ENCODE peak calls at places on chromosomes 12 and 14, in nine cellular contexts. F is A549; Q is DND-41; E is naive thymus-derived CD4-positive, alpha-beta T cell; I is spleen; B is OCI-LY7; L is astrocyte; D is stomach; O is pancreas. Z is an unnamed sample. For H3K4me1, the result is how much of the 10 kb centered on the place peaks cover.

GRCh38 chr12:16095531-16096110 is 181.9 kb downstream of the SLC15A5 start:
- DNase-seq in F (no peak), Q (no peak), E (no peak), I (no peak), B (no peak), L (no peak), D (no peak), O (no peak), Z (no peak)

GRCh38 chr14:76091036-76091435 is 60.7 kb upstream of the GPATCH2L start:
- DNase-seq in F (no peak), Q (no peak), E (no peak), I (no peak), B (no peak), L (no peak), D (no peak), O (no peak), Z (no peak)

GRCh38 chr12:113170926-113171325 is 14.4 kb downstream of the DDX54 start:
- DNase-seq in F (no peak), Q (no peak), E (no peak), I (no peak), B (no peak), L (no peak), D (no peak), O (no peak), Z (no peak)

GRCh38 chr14:89379006-89379405 is 38.0 kb downstream of the FOXN3 start:
- DNase-seq in F (no peak), Q (no peak), E (no peak), I (no peak), B (no peak), L (no peak), D (no peak), O (no peak), Z (no peak)

GRCh38 chr12:96040305-96041133 is 5.1 kb upstream of the LTA4H start:
- DNase-seq in F (no peak), Q (no peak), E (no peak), I (no peak), B (no peak), L (peak), D (no peak), O (no peak), Z (no peak)

GRCh38 chr14:55071870-55072640 is 20.6 kb downstream of the MAPK1IP1L start:
- DNase-seq in F (no peak), Q (no peak), E (peak), I (no peak), B (peak), L (peak), D (no peak), O (no peak), Z (peak)

GRCh38 chr14:76615331-76615730 is 145.9 kb upstream of the VASH1 start:
- DNase-seq in F (no peak), Q (no peak), E (no peak), I (no peak), B (no peak), L (no peak), D (no peak), O (no peak), Z (no peak)

GRCh38 chr12:120757226-120757742 is 31.7 kb downstream of the ACADS start:
- DNase-seq in F (no peak), Q (no peak), E (no peak), I (no peak), B (no peak), L (no peak), D (no peak), O (no peak), Z (no peak)

GRCh38 chr12:132597333-132598283 is 12.8 kb downstream of the LRCOL1 start:
- DNase-seq in F (no peak), Q (peak), E (no peak), I (peak), B (peak), L (peak), D (no peak), O (no peak), Z (no peak)

GRCh38 chr14:103105580-103106168 is 11.1 kb downstream of the EXOC3L4 start:
- DNase-seq in F (no peak), Q (peak), E (no peak), I (no peak), B (peak), L (no peak), D (no peak), O (no peak), Z (no peak)

GRCh38 chr12:52183544-52183910 is 8.3 kb downstream of the KRT80 start:
- DNase-seq in F (no peak), Q (no peak), E (no peak), I (no peak), B (no peak), L (no peak), D (no peak), O (no peak), Z (no peak)

GRCh38 chr12:120705618-120706017 is 4.6 kb upstream of the UNC119B start:
- DNase-seq in F (no peak), Q (no peak), E (no peak), I (no peak), B (no peak), L (no peak), D (peak), O (no peak), Z (no peak)

GRCh38 chr14:86858043-86858442 is 1134.9 kb downstream of the GALC start:
- DNase-seq in F (no peak), Q (no peak), E (no peak), I (no peak), B (no peak), L (peak), D (no peak), O (no peak), Z (no peak)

GRCh38 chr12:21910642-21911041 is 30.6 kb downstream of the ABCC9 start:
- DNase-seq in F (no peak), Q (no peak), E (no peak), I (no peak), B (no peak), L (no peak), D (no peak), O (no peak), Z (no peak)

GRCh38 chr12:111636209-111636928 is 37.3 kb upstream of the ATXN2 start:
- DNase-seq in F (no peak), Q (no peak), E (no peak), I (peak), B (no peak), L (peak), D (peak), O (peak), Z (no peak)

GRCh38 chr14:65101631-65102440 is 481 bp downstream of the MAX start:
- DNase-seq in F (no peak), Q (peak), E (peak), I (peak), B (peak), L (no peak), D (peak), O (no peak), Z (peak)

GRCh38 chr12:108620236-108620879 is 13.3 kb downstream of the SELPLG start:
- DNase-seq in F (no peak), Q (no peak), E (no peak), I (no peak), B (no peak), L (no peak), D (no peak), O (no peak), Z (no peak)

GRCh38 chr12:27385756-27386155 is 53.1 kb downstream of the BMAL2 start:
- DNase-seq in F (no peak), Q (no peak), E (no peak), I (no peak), B (no peak), L (no peak), D (no peak), O (no peak), Z (no peak)

GRCh38 chr12:117114784-117115183 is 15.6 kb upstream of the TESC start:
- DNase-seq in F (no peak), Q (no peak), E (no peak), I (no peak), B (no peak), L (no peak), D (peak), O (peak), Z (no peak)

GRCh38 chr14:21136024-21136423 is 19.8 kb downstream of the OR5AU1 start:
- DNase-seq in F (peak), Q (no peak), E (no peak), I (no peak), B (peak), L (peak), D (no peak), O (no peak), Z (no peak)

GRCh38 chr12:131132118-131132892 is 178.6 kb downstream of the ADGRD1 start:
- DNase-seq in F (peak), Q (peak), E (peak), I (peak), B (peak), L (no peak), D (peak), O (peak), Z (peak)

GRCh38 chr12:27006797-27007467 is 7.3 kb downstream of the TM7SF3 start:
- DNase-seq in F (no peak), Q (no peak), E (no peak), I (no peak), B (no peak), L (no peak), D (no peak), O (no peak), Z (no peak)

GRCh38 chr14:52369305-52369781 is 55.2 kb downstream of the PTGER2 start:
- DNase-seq in F (no peak), Q (no peak), E (no peak), I (no peak), B (no peak), L (peak), D (no peak), O (no peak), Z (no peak)

GRCh38 chr12:61530456-61530855 is 729.7 kb upstream of the USP15 start:
- DNase-seq in F (no peak), Q (no peak), E (no peak), I (no peak), B (no peak), L (no peak), D (no peak), O (no peak), Z (no peak)

GRCh38 chr12:114949081-114949480 is 265.1 kb upstream of the TBX3 start:
- DNase-seq in F (no peak), Q (no peak), E (no peak), I (no peak), B (no peak), L (no peak), D (no peak), O (no peak), Z (no peak)

GRCh38 chr12:132474237-132474741 is 15.7 kb upstream of the FBRSL1 start:
- DNase-seq in F (no peak), Q (no peak), E (no peak), I (peak), B (peak), L (no peak), D (no peak), O (no peak), Z (no peak)

GRCh38 chr12:120006248-120006975 is 17.4 kb downstream of the BICDL1 start:
- DNase-seq in F (no peak), Q (no peak), E (no peak), I (no peak), B (no peak), L (no peak), D (no peak), O (no peak), Z (no peak)

GRCh38 chr12:66074561-66074960 is 56.0 kb downstream of the LLPH start:
- DNase-seq in F (no peak), Q (no peak), E (no peak), I (no peak), B (no peak), L (peak), D (no peak), O (no peak), Z (no peak)

GRCh38 chr12:4269279-4269991 is 4.1 kb upstream of the CCND2 start:
- DNase-seq in F (no peak), Q (peak), E (peak), I (peak), B (peak), L (peak), D (peak), O (peak), Z (peak)

GRCh38 chr14:97120204-97121120 is 323.3 kb downstream of the VRK1 start:
- DNase-seq in F (no peak), Q (peak), E (peak), I (no peak), B (no peak), L (no peak), D (no peak), O (no peak), Z (peak)

GRCh38 chr12:129552996-129553750 is 350.7 kb downstream of the TMEM132D start:
- DNase-seq in F (no peak), Q (no peak), E (no peak), I (no peak), B (no peak), L (peak), D (no peak), O (no peak), Z (no peak)

GRCh38 chr14:76904740-76905569 is 78.7 kb downstream of the LRRC74A start:
- DNase-seq in F (peak), Q (peak), E (peak), I (peak), B (peak), L (peak), D (peak), O (no peak), Z (peak)

GRCh38 chr12:124496584-124496983 is 70.8 kb downstream of the NCOR2 start:
- DNase-seq in F (peak), Q (no peak), E (no peak), I (no peak), B (peak), L (no peak), D (no peak), O (no peak), Z (no peak)

GRCh38 chr12:132432721-132433577 is 57.0 kb upstream of the FBRSL1 start:
- DNase-seq in F (no peak), Q (no peak), E (no peak), I (no peak), B (no peak), L (no peak), D (no peak), O (no peak), Z (no peak)

GRCh38 chr12:27549231-27549800 is 25.3 kb downstream of the PPFIBP1 start:
- DNase-seq in F (peak), Q (no peak), E (no peak), I (no peak), B (no peak), L (peak), D (no peak), O (no peak), Z (no peak)

GRCh38 chr14:32633930-32634329 is 304.7 kb upstream of the NPAS3 start:
- DNase-seq in F (no peak), Q (no peak), E (no peak), I (no peak), B (no peak), L (no peak), D (no peak), O (no peak), Z (no peak)

GRCh38 chr14:66998013-66998412 is 191.2 kb upstream of the GARIN2 start:
- DNase-seq in F (no peak), Q (no peak), E (no peak), I (no peak), B (no peak), L (no peak), D (no peak), O (no peak), Z (no peak)
- H3K4me1 ChIP-seq in F (under half), Q (under half), E (under half), I (under half), B (under half), L (under half), D (under half), O (under half), Z (under half)

GRCh38 chr14:35535794-35536112 is 1.8 kb downstream of the INSM2 start:
- DNase-seq in F (no peak), Q (no peak), E (no peak), I (peak), B (no peak), L (no peak), D (no peak), O (no peak), Z (no peak)
- H3K4me3 ChIP-seq in F (no peak), Q (no peak), E (no peak), I (no peak), B (no peak), L (peak), D (peak), O (no peak), Z (no peak)

GRCh38 chr12:98885778-98886177 is 240.7 kb downstream of the APAF1 start:
- DNase-seq in F (no peak), Q (no peak), E (no peak), I (no peak), B (no peak), L (no peak), D (no peak), O (no peak), Z (no peak)

DNA sequence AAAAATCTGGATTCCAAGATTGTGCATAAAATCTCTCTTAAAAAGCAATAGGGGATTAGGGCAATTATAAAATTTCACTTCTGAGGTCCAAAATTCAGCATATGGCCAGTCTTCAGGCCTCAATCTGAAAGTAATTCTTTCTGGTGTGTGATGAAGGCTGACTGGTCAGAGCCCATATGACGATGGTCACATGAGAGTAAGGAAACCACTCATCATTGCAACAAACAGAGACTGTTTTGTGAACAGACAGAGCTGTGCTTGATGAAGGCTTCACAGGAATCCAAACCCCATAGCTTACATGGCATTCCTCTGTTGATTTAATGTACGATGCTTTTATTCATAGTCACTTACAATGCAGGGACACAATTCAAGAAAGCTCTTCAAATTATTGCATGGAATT is 238.1 kb downstream of the APAF1 start:
- DNase-seq in F (no peak), Q (no peak), E (no peak), I (no peak), B (no peak), L (no peak), D (no peak), O (no peak), Z (no peak)
- H3K4me1 ChIP-seq in F (under half), Q (under half), E (under half), I (under half), B (under half), L (under half), D (under half), O (under half), Z (under half)

GRCh38 chr14:93430319-93430801 is 379 bp upstream of the UNC79 start:
- DNase-seq in F (no peak), Q (no peak), E (no peak), I (no peak), B (no peak), L (peak), D (no peak), O (peak), Z (no peak)

GRCh38 chr14:93426750-93427149 is 4.0 kb upstream of the UNC79 start:
- DNase-seq in F (no peak), Q (no peak), E (no peak), I (no peak), B (no peak), L (no peak), D (no peak), O (no peak), Z (no peak)

GRCh38 chr14:93430889-93431670 is at the start of gene UNC79:
- DNase-seq in F (no peak), Q (peak), E (no peak), I (no peak), B (no peak), L (peak), D (no peak), O (peak), Z (no peak)
- H3K4me3 ChIP-seq in F (no peak), Q (no peak), E (no peak), I (no peak), B (no peak), L (peak), D (peak), O (peak), Z (no peak)

GRCh38 chr12:39613525-39613924 is 6.1 kb downstream of the ABCD2 start:
- DNase-seq in F (no peak), Q (no peak), E (no peak), I (no peak), B (no peak), L (no peak), D (no peak), O (no peak), Z (no peak)
- H3K4me1 ChIP-seq in F (under half), Q (under half), E (under half), I (under half), B (under half), L (under half), D (under half), O (under half), Z (under half)

DNA sequence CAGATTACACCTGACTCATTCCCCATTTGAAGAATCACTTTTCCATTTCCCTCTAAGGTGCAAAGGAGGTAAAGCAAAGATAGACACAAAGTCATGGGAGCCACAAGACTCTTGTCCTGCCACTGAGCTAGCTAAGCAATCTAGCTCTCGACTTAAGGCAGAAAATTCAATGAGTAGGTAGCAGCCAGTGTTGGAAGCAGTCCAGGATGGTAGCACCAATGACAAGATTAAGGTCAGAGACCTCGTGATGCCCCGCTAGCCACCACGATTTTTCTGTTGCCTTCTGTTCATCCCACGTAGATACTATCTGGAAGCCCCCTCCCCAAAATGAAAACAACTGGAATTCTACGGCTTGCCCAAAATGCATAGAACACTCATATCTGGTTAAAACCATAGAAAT is 1.4 kb downstream of the VAMP1 start:
- DNase-seq in F (no peak), Q (no peak), E (no peak), I (no peak), B (no peak), L (no peak), D (no peak), O (no peak), Z (no peak)
- H3K4me3 ChIP-seq in F (peak), Q (peak), E (peak), I (peak), B (peak), L (peak), D (peak), O (no peak), Z (peak)

DNA sequence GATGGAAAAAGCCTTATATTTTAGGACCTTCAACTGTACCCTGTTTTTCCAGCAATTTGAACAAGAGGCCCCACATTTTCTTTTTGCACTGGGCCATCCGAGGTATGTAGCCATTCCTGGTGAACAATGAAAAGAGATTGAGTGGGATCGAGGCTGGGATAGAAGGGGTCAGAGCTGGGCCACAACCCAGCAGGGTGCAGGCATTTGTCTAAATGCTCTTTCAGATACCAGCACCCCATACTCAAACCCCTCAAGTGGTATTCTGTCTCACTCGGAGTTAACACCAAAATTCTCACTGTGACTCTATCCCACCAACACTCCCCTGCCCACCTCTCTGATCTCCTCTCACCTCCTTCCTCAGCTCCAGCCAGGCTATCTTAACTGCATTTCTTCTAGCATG is 26.8 kb downstream of the DUSP6 start:
- DNase-seq in F (no peak), Q (no peak), E (no peak), I (no peak), B (no peak), L (no peak), D (no peak), O (no peak), Z (no peak)
- H3K4me1 ChIP-seq in F (under half), Q (under half), E (under half), I (under half), B (under half), L (under half), D (under half), O (under half), Z (under half)

Z was measured in CD8-positive, alpha-beta T cell.